ENCODE peak calls at places on chromosomes 4 and X, in nine cellular contexts. One of them, this sample, is unnamed.

GRCh38 chr4:124389591-124389990 is 322.9 kb downstream of the ANKRD50 start:
- DNase-seq in NCI-H774: no peak
- DNase-seq in SHP77: no peak
- DNase-seq in BJ: no peak
- DNase-seq in M059J: no peak
- DNase-seq in C1 segment of cervical spinal cord: no peak
- DNase-seq in myocyte: peak
- DNase-seq in Peyer's patch: no peak
- DNase-seq in osteocyte: no peak
- DNase-seq in this sample: peak

GRCh38 chr4:27043200-27043599 is 182.6 kb downstream of the STIM2 start:
- DNase-seq in C1 segment of cervical spinal cord: no peak
- DNase-seq in myocyte: no peak
- DNase-seq in BJ: no peak
- DNase-seq in M059J: no peak
- DNase-seq in NCI-H774: no peak
- DNase-seq in osteocyte: no peak
- DNase-seq in Peyer's patch: no peak
- DNase-seq in SHP77: no peak
- DNase-seq in this sample: no peak

GRCh38 chr4:169815606-169816005 is 57.9 kb upstream of the HPF1 start:
- DNase-seq in Peyer's patch: no peak
- DNase-seq in NCI-H774: no peak
- DNase-seq in osteocyte: no peak
- DNase-seq in BJ: no peak
- DNase-seq in myocyte: no peak
- DNase-seq in SHP77: no peak
- DNase-seq in M059J: peak
- DNase-seq in C1 segment of cervical spinal cord: no peak
- DNase-seq in this sample: peak

GRCh38 chrX:21806691-21807090 is 32.7 kb upstream of the MBTPS2 start:
- DNase-seq in M059J: peak
- DNase-seq in C1 segment of cervical spinal cord: no peak
- DNase-seq in Peyer's patch: no peak
- DNase-seq in osteocyte: no peak
- DNase-seq in BJ: no peak
- DNase-seq in NCI-H774: no peak
- DNase-seq in myocyte: no peak
- DNase-seq in SHP77: no peak
- DNase-seq in this sample: peak

GRCh38 chr4:69860521-69861298 is 765 bp upstream of the SULT1E1 start:
- DNase-seq in BJ: no peak
- DNase-seq in myocyte: no peak
- DNase-seq in C1 segment of cervical spinal cord: no peak
- DNase-seq in M059J: no peak
- DNase-seq in osteocyte: no peak
- DNase-seq in Peyer's patch: no peak
- DNase-seq in NCI-H774: no peak
- DNase-seq in SHP77: no peak
- DNase-seq in this sample: peak

GRCh38 chr4:116303736-116304188 is 781.6 kb downstream of the TRAM1L1 start:
- DNase-seq in SHP77: no peak
- DNase-seq in C1 segment of cervical spinal cord: no peak
- DNase-seq in M059J: no peak
- DNase-seq in myocyte: no peak
- DNase-seq in Peyer's patch: no peak
- DNase-seq in osteocyte: no peak
- DNase-seq in NCI-H774: no peak
- DNase-seq in BJ: no peak
- DNase-seq in this sample: no peak

GRCh38 chr4:122705035-122705434 is 27.5 kb upstream of the BBS12 start:
- DNase-seq in myocyte: no peak
- DNase-seq in NCI-H774: no peak
- DNase-seq in osteocyte: no peak
- DNase-seq in C1 segment of cervical spinal cord: no peak
- DNase-seq in Peyer's patch: no peak
- DNase-seq in SHP77: no peak
- DNase-seq in BJ: no peak
- DNase-seq in M059J: no peak
- DNase-seq in this sample: no peak

GRCh38 chrX:13254076-13254785 is 65.6 kb downstream of the ATXN3L start:
- DNase-seq in SHP77: peak
- DNase-seq in C1 segment of cervical spinal cord: no peak
- DNase-seq in Peyer's patch: peak
- DNase-seq in BJ: no peak
- DNase-seq in osteocyte: no peak
- DNase-seq in NCI-H774: no peak
- DNase-seq in M059J: peak
- DNase-seq in myocyte: peak
- DNase-seq in this sample: peak

GRCh38 chrX:153642655-153643430 is 4.2 kb upstream of the DUSP9 start:
- DNase-seq in C1 segment of cervical spinal cord: no peak
- DNase-seq in SHP77: no peak
- DNase-seq in Peyer's patch: peak
- DNase-seq in osteocyte: no peak
- DNase-seq in NCI-H774: no peak
- DNase-seq in M059J: no peak
- DNase-seq in myocyte: no peak
- DNase-seq in BJ: no peak
- DNase-seq in this sample: no peak

GRCh38 chr4:147247577-147247976 is 233.3 kb upstream of the EDNRA start:
- DNase-seq in BJ: no peak
- DNase-seq in M059J: peak
- DNase-seq in SHP77: no peak
- DNase-seq in C1 segment of cervical spinal cord: no peak
- DNase-seq in osteocyte: no peak
- DNase-seq in Peyer's patch: no peak
- DNase-seq in NCI-H774: no peak
- DNase-seq in myocyte: peak
- DNase-seq in this sample: no peak

GRCh38 chr4:141565379-141566089 is 70.8 kb upstream of the IL15 start:
- DNase-seq in M059J: no peak
- DNase-seq in NCI-H774: no peak
- DNase-seq in C1 segment of cervical spinal cord: no peak
- DNase-seq in SHP77: no peak
- DNase-seq in Peyer's patch: no peak
- DNase-seq in BJ: no peak
- DNase-seq in myocyte: no peak
- DNase-seq in osteocyte: no peak
- DNase-seq in this sample: no peak

GRCh38 chrX:86322913-86323312 is 174.7 kb downstream of the DACH2 start:
- DNase-seq in M059J: no peak
- DNase-seq in osteocyte: no peak
- DNase-seq in BJ: no peak
- DNase-seq in NCI-H774: no peak
- DNase-seq in Peyer's patch: no peak
- DNase-seq in myocyte: no peak
- DNase-seq in C1 segment of cervical spinal cord: no peak
- DNase-seq in SHP77: peak
- DNase-seq in this sample: no peak

GRCh38 chrX:103157511-103158316 is 57.2 kb upstream of the BEX4 start:
- DNase-seq in BJ: no peak
- DNase-seq in NCI-H774: no peak
- DNase-seq in M059J: peak
- DNase-seq in SHP77: no peak
- DNase-seq in C1 segment of cervical spinal cord: no peak
- DNase-seq in osteocyte: no peak
- DNase-seq in myocyte: peak
- DNase-seq in Peyer's patch: no peak
- DNase-seq in this sample: peak

GRCh38 chr4:177313263-177313662 is 3.6 kb downstream of the NEIL3 start:
- DNase-seq in NCI-H774: no peak
- DNase-seq in osteocyte: no peak
- DNase-seq in myocyte: no peak
- DNase-seq in SHP77: no peak
- DNase-seq in C1 segment of cervical spinal cord: no peak
- DNase-seq in Peyer's patch: no peak
- DNase-seq in M059J: no peak
- DNase-seq in BJ: no peak
- DNase-seq in this sample: no peak

GRCh38 chr4:151304755-151305154 is 20.6 kb downstream of the SH3D19 start:
- DNase-seq in Peyer's patch: no peak
- DNase-seq in NCI-H774: no peak
- DNase-seq in myocyte: no peak
- DNase-seq in osteocyte: no peak
- DNase-seq in C1 segment of cervical spinal cord: no peak
- DNase-seq in BJ: no peak
- DNase-seq in M059J: peak
- DNase-seq in SHP77: no peak
- DNase-seq in this sample: peak

GRCh38 chr4:169988252-169988651 is 37.9 kb downstream of the MFAP3L start:
- DNase-seq in myocyte: no peak
- DNase-seq in Peyer's patch: no peak
- DNase-seq in osteocyte: no peak
- DNase-seq in NCI-H774: no peak
- DNase-seq in SHP77: no peak
- DNase-seq in C1 segment of cervical spinal cord: no peak
- DNase-seq in M059J: no peak
- DNase-seq in BJ: no peak
- DNase-seq in this sample: no peak

GRCh38 chr4:75285837-75286236 is 228.4 kb downstream of the RCHY1 start:
- DNase-seq in osteocyte: no peak
- DNase-seq in BJ: no peak
- DNase-seq in Peyer's patch: no peak
- DNase-seq in NCI-H774: no peak
- DNase-seq in SHP77: no peak
- DNase-seq in myocyte: no peak
- DNase-seq in M059J: no peak
- DNase-seq in C1 segment of cervical spinal cord: no peak
- DNase-seq in this sample: no peak

GRCh38 chr4:74793757-74794340 is 474 bp downstream of the BTC start:
- DNase-seq in C1 segment of cervical spinal cord: no peak
- DNase-seq in SHP77: peak
- DNase-seq in osteocyte: no peak
- DNase-seq in NCI-H774: peak
- DNase-seq in myocyte: peak
- DNase-seq in Peyer's patch: peak
- DNase-seq in BJ: no peak
- DNase-seq in M059J: peak
- DNase-seq in this sample: peak

GRCh38 chr4:39043697-39044363 is 11.6 kb upstream of the TMEM156 start:
- DNase-seq in SHP77: no peak
- DNase-seq in myocyte: peak
- DNase-seq in C1 segment of cervical spinal cord: no peak
- DNase-seq in BJ: no peak
- DNase-seq in osteocyte: no peak
- DNase-seq in Peyer's patch: no peak
- DNase-seq in NCI-H774: no peak
- DNase-seq in M059J: peak
- DNase-seq in this sample: peak

GRCh38 chrX:40167240-40168182 is 69.8 kb upstream of the BCOR start:
- DNase-seq in NCI-H774: peak
- DNase-seq in C1 segment of cervical spinal cord: no peak
- DNase-seq in osteocyte: no peak
- DNase-seq in Peyer's patch: peak
- DNase-seq in SHP77: no peak
- DNase-seq in M059J: peak
- DNase-seq in myocyte: no peak
- DNase-seq in BJ: no peak
- DNase-seq in this sample: no peak

GRCh38 chr4:89173336-89174090 is 62.2 kb downstream of the TIGD2 start:
- DNase-seq in NCI-H774: no peak
- DNase-seq in Peyer's patch: no peak
- DNase-seq in M059J: no peak
- DNase-seq in SHP77: no peak
- DNase-seq in osteocyte: no peak
- DNase-seq in C1 segment of cervical spinal cord: no peak
- DNase-seq in BJ: no peak
- DNase-seq in myocyte: no peak
- DNase-seq in this sample: no peak

GRCh38 chrX:129717902-129718301 is 20.9 kb upstream of the XPNPEP2 start:
- DNase-seq in osteocyte: no peak
- DNase-seq in BJ: no peak
- DNase-seq in SHP77: no peak
- DNase-seq in Peyer's patch: no peak
- DNase-seq in NCI-H774: no peak
- DNase-seq in myocyte: peak
- DNase-seq in C1 segment of cervical spinal cord: no peak
- DNase-seq in M059J: peak
- DNase-seq in this sample: peak

GRCh38 chr4:3486556-3487270 is 23.6 kb downstream of the DOK7 start:
- DNase-seq in Peyer's patch: no peak
- DNase-seq in NCI-H774: no peak
- DNase-seq in M059J: peak
- DNase-seq in C1 segment of cervical spinal cord: no peak
- DNase-seq in BJ: no peak
- DNase-seq in osteocyte: no peak
- DNase-seq in myocyte: peak
- DNase-seq in SHP77: no peak
- DNase-seq in this sample: peak

GRCh38 chrX:15761564-15762191 is 23.6 kb downstream of the CA5B start:
- DNase-seq in myocyte: peak
- DNase-seq in NCI-H774: no peak
- DNase-seq in M059J: peak
- DNase-seq in osteocyte: peak
- DNase-seq in BJ: no peak
- DNase-seq in Peyer's patch: peak
- DNase-seq in SHP77: no peak
- DNase-seq in C1 segment of cervical spinal cord: no peak
- DNase-seq in this sample: no peak

GRCh38 chr4:44760142-44760898 is 34.0 kb upstream of the GNPDA2 start:
- DNase-seq in NCI-H774: peak
- DNase-seq in osteocyte: no peak
- DNase-seq in SHP77: no peak
- DNase-seq in BJ: no peak
- DNase-seq in C1 segment of cervical spinal cord: no peak
- DNase-seq in myocyte: peak
- DNase-seq in M059J: peak
- DNase-seq in Peyer's patch: no peak
- DNase-seq in this sample: peak

GRCh38 chr4:189092596-189092995 is 848.1 kb upstream of the FRG1 start:
- DNase-seq in C1 segment of cervical spinal cord: no peak
- DNase-seq in osteocyte: no peak
- DNase-seq in BJ: no peak
- DNase-seq in M059J: peak
- DNase-seq in myocyte: no peak
- DNase-seq in Peyer's patch: no peak
- DNase-seq in SHP77: peak
- DNase-seq in NCI-H774: no peak
- DNase-seq in this sample: no peak

GRCh38 chr4:101205878-101206277 is 141.4 kb downstream of the PPP3CA start:
- DNase-seq in osteocyte: no peak
- DNase-seq in myocyte: peak
- DNase-seq in SHP77: no peak
- DNase-seq in NCI-H774: no peak
- DNase-seq in Peyer's patch: no peak
- DNase-seq in BJ: no peak
- DNase-seq in C1 segment of cervical spinal cord: no peak
- DNase-seq in M059J: peak
- DNase-seq in this sample: peak

GRCh38 chr4:167100120-167100519 is 134.2 kb downstream of the SPOCK3 start:
- DNase-seq in BJ: no peak
- DNase-seq in myocyte: peak
- DNase-seq in M059J: peak
- DNase-seq in C1 segment of cervical spinal cord: no peak
- DNase-seq in Peyer's patch: no peak
- DNase-seq in osteocyte: no peak
- DNase-seq in NCI-H774: peak
- DNase-seq in SHP77: peak
- DNase-seq in this sample: peak

GRCh38 chr4:164467493-164467892 is 286.4 kb upstream of the SMIM31 start:
- DNase-seq in NCI-H774: no peak
- DNase-seq in myocyte: no peak
- DNase-seq in Peyer's patch: no peak
- DNase-seq in M059J: no peak
- DNase-seq in SHP77: no peak
- DNase-seq in osteocyte: no peak
- DNase-seq in C1 segment of cervical spinal cord: no peak
- DNase-seq in BJ: no peak
- DNase-seq in this sample: peak